ENCODE peak calls at places on chromosome 3, in ten cellular contexts. One of them, this sample, is unnamed.

GRCh38 chr3:9500108-9501050 is 53.2 kb downstream of the LHFPL4 start:
- DNase-seq in cardiac muscle cell: peak; percentile 90
- DNase-seq in transverse colon: peak; percentile 66
- DNase-seq in upper lobe of right lung: peak; percentile 84
- DNase-seq in stomach: peak; percentile 60
- DNase-seq in adrenal gland: peak; percentile 40
- DNase-seq in tibial nerve: no peak
- DNase-seq in kidney epithelial cell: peak; percentile 14
- DNase-seq in Caco-2: no peak
- DNase-seq in upper lobe of left lung: peak; percentile 92
- DNase-seq in this sample: peak; percentile 69

GRCh38 chr3:38636881-38637280 is 12.6 kb downstream of the SCN5A start:
- DNase-seq in transverse colon: no peak
- DNase-seq in upper lobe of right lung: no peak
- DNase-seq in upper lobe of left lung: no peak
- DNase-seq in Caco-2: no peak
- DNase-seq in cardiac muscle cell: no peak
- DNase-seq in kidney epithelial cell: no peak
- DNase-seq in adrenal gland: no peak
- DNase-seq in tibial nerve: no peak
- DNase-seq in stomach: no peak
- DNase-seq in this sample: no peak

GRCh38 chr3:72655758-72656157 is 192.5 kb downstream of the SHQ1 start:
- DNase-seq in tibial nerve: no peak
- DNase-seq in upper lobe of right lung: no peak
- DNase-seq in cardiac muscle cell: no peak
- DNase-seq in upper lobe of left lung: no peak
- DNase-seq in Caco-2: no peak
- DNase-seq in stomach: no peak
- DNase-seq in adrenal gland: no peak
- DNase-seq in kidney epithelial cell: no peak
- DNase-seq in transverse colon: no peak
- DNase-seq in this sample: no peak

GRCh38 chr3:172288625-172289024 is 159.6 kb downstream of the GHSR start:
- DNase-seq in upper lobe of right lung: no peak
- DNase-seq in upper lobe of left lung: no peak
- DNase-seq in Caco-2: no peak
- DNase-seq in cardiac muscle cell: no peak
- DNase-seq in transverse colon: no peak
- DNase-seq in kidney epithelial cell: no peak
- DNase-seq in adrenal gland: no peak
- DNase-seq in stomach: no peak
- DNase-seq in tibial nerve: no peak
- DNase-seq in this sample: no peak

GRCh38 chr3:9757427-9757826 is 7.7 kb downstream of the OGG1 start:
- DNase-seq in tibial nerve: no peak
- DNase-seq in adrenal gland: no peak
- DNase-seq in Caco-2: no peak
- DNase-seq in cardiac muscle cell: no peak
- DNase-seq in transverse colon: no peak
- DNase-seq in stomach: no peak
- DNase-seq in upper lobe of left lung: peak; percentile 55
- DNase-seq in kidney epithelial cell: no peak
- DNase-seq in upper lobe of right lung: no peak
- DNase-seq in this sample: no peak

GRCh38 chr3:73419993-73420392 is 204.7 kb downstream of the PDZRN3 start:
- DNase-seq in tibial nerve: no peak
- DNase-seq in upper lobe of right lung: no peak
- DNase-seq in adrenal gland: no peak
- DNase-seq in cardiac muscle cell: no peak
- DNase-seq in stomach: no peak
- DNase-seq in kidney epithelial cell: no peak
- DNase-seq in upper lobe of left lung: no peak
- DNase-seq in Caco-2: no peak
- DNase-seq in transverse colon: no peak
- DNase-seq in this sample: no peak

GRCh38 chr3:127997961-127998360 is 54.3 kb upstream of the SEC61A1 start:
- DNase-seq in upper lobe of right lung: no peak
- DNase-seq in Caco-2: no peak
- DNase-seq in stomach: peak; percentile 26
- DNase-seq in tibial nerve: no peak
- DNase-seq in kidney epithelial cell: no peak
- DNase-seq in adrenal gland: no peak
- DNase-seq in cardiac muscle cell: no peak
- DNase-seq in upper lobe of left lung: no peak
- DNase-seq in transverse colon: no peak
- DNase-seq in this sample: no peak

GRCh38 chr3:137709011-137709601 is 55.0 kb upstream of the SOX14 start:
- DNase-seq in transverse colon: no peak
- DNase-seq in adrenal gland: no peak
- DNase-seq in stomach: no peak
- DNase-seq in Caco-2: no peak
- DNase-seq in kidney epithelial cell: no peak
- DNase-seq in cardiac muscle cell: peak; percentile 23
- DNase-seq in upper lobe of left lung: no peak
- DNase-seq in upper lobe of right lung: no peak
- DNase-seq in tibial nerve: no peak
- DNase-seq in this sample: no peak

GRCh38 chr3:16697437-16698258 is 92.4 kb upstream of the DAZL start:
- DNase-seq in Caco-2: no peak
- DNase-seq in kidney epithelial cell: no peak
- DNase-seq in upper lobe of right lung: no peak
- DNase-seq in stomach: no peak
- DNase-seq in adrenal gland: no peak
- DNase-seq in tibial nerve: no peak
- DNase-seq in cardiac muscle cell: no peak
- DNase-seq in upper lobe of left lung: no peak
- DNase-seq in transverse colon: no peak
- DNase-seq in this sample: peak; percentile 87

GRCh38 chr3:101574388-101575156 is 592 bp downstream of the PCNP start:
- DNase-seq in transverse colon: peak; percentile 44
- DNase-seq in Caco-2: peak; percentile 50
- DNase-seq in kidney epithelial cell: no peak
- DNase-seq in tibial nerve: no peak
- DNase-seq in upper lobe of left lung: no peak
- DNase-seq in upper lobe of right lung: peak; percentile 76
- DNase-seq in cardiac muscle cell: peak; percentile 61
- DNase-seq in stomach: peak; percentile 50
- DNase-seq in adrenal gland: peak; percentile 81
- DNase-seq in this sample: peak; percentile 53

GRCh38 chr3:196159952-196160804 is 51.0 kb downstream of the ZDHHC19 start:
- DNase-seq in kidney epithelial cell: no peak
- DNase-seq in adrenal gland: peak; percentile 56
- DNase-seq in upper lobe of right lung: peak; percentile 81
- DNase-seq in cardiac muscle cell: no peak
- DNase-seq in upper lobe of left lung: no peak
- DNase-seq in transverse colon: peak; percentile 66
- DNase-seq in stomach: peak; percentile 74
- DNase-seq in Caco-2: no peak
- DNase-seq in tibial nerve: no peak
- DNase-seq in this sample: peak; percentile 59

GRCh38 chr3:106745344-106746168 is 631.7 kb upstream of the CCDC54 start:
- DNase-seq in stomach: no peak
- DNase-seq in Caco-2: no peak
- DNase-seq in tibial nerve: no peak
- DNase-seq in adrenal gland: no peak
- DNase-seq in transverse colon: no peak
- DNase-seq in upper lobe of left lung: no peak
- DNase-seq in upper lobe of right lung: no peak
- DNase-seq in cardiac muscle cell: no peak
- DNase-seq in kidney epithelial cell: no peak
- DNase-seq in this sample: peak; percentile 95

GRCh38 chr3:167346171-167346570 is 33.9 kb downstream of the ZBBX start:
- DNase-seq in upper lobe of right lung: no peak
- DNase-seq in tibial nerve: no peak
- DNase-seq in adrenal gland: no peak
- DNase-seq in Caco-2: no peak
- DNase-seq in kidney epithelial cell: no peak
- DNase-seq in cardiac muscle cell: no peak
- DNase-seq in transverse colon: no peak
- DNase-seq in upper lobe of left lung: no peak
- DNase-seq in stomach: no peak
- DNase-seq in this sample: no peak

DNA sequence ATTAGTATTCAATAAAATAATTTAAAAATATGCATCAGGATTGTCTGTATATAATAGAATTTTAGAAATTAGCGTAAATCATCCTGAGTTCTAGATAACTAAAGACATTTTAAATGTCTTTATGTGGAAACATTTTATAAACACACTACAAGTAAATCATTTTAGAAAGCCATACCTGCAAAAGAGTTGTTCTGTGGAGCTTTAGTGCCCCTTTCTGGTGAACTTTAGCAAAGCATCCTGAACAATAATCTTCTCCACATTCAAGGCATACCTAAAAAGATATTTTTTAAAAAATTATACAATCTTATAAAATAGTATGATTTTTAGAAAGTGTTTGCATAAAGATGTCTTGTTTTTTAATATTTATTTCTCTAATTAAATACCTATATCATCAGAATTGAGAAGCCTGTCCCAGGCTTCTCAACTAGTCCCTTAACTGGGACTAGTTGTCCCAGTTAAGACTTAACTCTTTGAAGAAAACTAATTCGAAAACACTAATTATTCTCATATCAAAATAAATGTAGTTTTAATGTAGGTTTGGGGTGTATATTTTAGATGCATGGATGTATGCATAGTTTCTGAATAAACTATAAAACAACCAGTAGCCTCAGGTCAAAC is 29.7 kb downstream of the ZBBX start:
- DNase-seq in tibial nerve: no peak
- DNase-seq in kidney epithelial cell: no peak
- DNase-seq in adrenal gland: no peak
- DNase-seq in upper lobe of right lung: no peak
- DNase-seq in cardiac muscle cell: peak; percentile 36
- DNase-seq in transverse colon: no peak
- DNase-seq in upper lobe of left lung: no peak
- DNase-seq in stomach: no peak
- DNase-seq in Caco-2: no peak
- DNase-seq in this sample: peak; percentile 32
- TF ChIP-seq CTCF in tibial nerve: no peak
- TF ChIP-seq CTCF in kidney epithelial cell: peak; percentile 61
- TF ChIP-seq CTCF in adrenal gland: peak; percentile 53
- TF ChIP-seq CTCF in upper lobe of right lung: peak; percentile 52
- TF ChIP-seq CTCF in cardiac muscle cell: peak; percentile 37
- TF ChIP-seq CTCF in transverse colon: peak; percentile 22
- TF ChIP-seq CTCF in upper lobe of left lung: peak; percentile 24
- TF ChIP-seq CTCF in stomach: no peak
- TF ChIP-seq CTCF in Caco-2: peak; percentile 52
- TF ChIP-seq CTCF in this sample: peak; percentile 40

GRCh38 chr3:183541235-183541655 is 14.3 kb downstream of the KLHL6 start:
- DNase-seq in upper lobe of right lung: no peak
- DNase-seq in tibial nerve: no peak
- DNase-seq in transverse colon: no peak
- DNase-seq in Caco-2: no peak
- DNase-seq in stomach: no peak
- DNase-seq in adrenal gland: no peak
- DNase-seq in upper lobe of left lung: no peak
- DNase-seq in kidney epithelial cell: no peak
- DNase-seq in cardiac muscle cell: no peak
- DNase-seq in this sample: no peak
- H3K4me3 ChIP-seq in upper lobe of right lung: no peak overlapping the region
- H3K4me3 ChIP-seq in tibial nerve: no peak overlapping the region
- H3K4me3 ChIP-seq in transverse colon: no peak overlapping the region
- H3K4me3 ChIP-seq in Caco-2: no peak overlapping the region
- H3K4me3 ChIP-seq in stomach: no peak overlapping the region
- H3K4me3 ChIP-seq in adrenal gland: no peak overlapping the region
- H3K4me3 ChIP-seq in upper lobe of left lung: no peak overlapping the region
- H3K4me3 ChIP-seq in kidney epithelial cell: no peak overlapping the region
- H3K4me3 ChIP-seq in cardiac muscle cell: no peak overlapping the region
- H3K4me3 ChIP-seq in this sample: no peak overlapping the region

GRCh38 chr3:112304611-112305010 is 10.6 kb upstream of the SLC9C1 start:
- DNase-seq in adrenal gland: no peak
- DNase-seq in kidney epithelial cell: no peak
- DNase-seq in tibial nerve: no peak
- DNase-seq in transverse colon: no peak
- DNase-seq in cardiac muscle cell: peak; percentile 3
- DNase-seq in stomach: no peak
- DNase-seq in upper lobe of right lung: no peak
- DNase-seq in upper lobe of left lung: no peak
- DNase-seq in Caco-2: no peak
- DNase-seq in this sample: peak; percentile 26
- TF ChIP-seq CTCF in adrenal gland: no peak
- TF ChIP-seq CTCF in kidney epithelial cell: peak; percentile 39
- TF ChIP-seq CTCF in tibial nerve: peak; percentile 12
- TF ChIP-seq CTCF in transverse colon: peak; percentile 14
- TF ChIP-seq CTCF in cardiac muscle cell: peak; percentile 46
- TF ChIP-seq CTCF in stomach: no peak
- TF ChIP-seq CTCF in upper lobe of right lung: peak; percentile 13
- TF ChIP-seq CTCF in upper lobe of left lung: peak; percentile 19
- TF ChIP-seq CTCF in Caco-2: no peak
- TF ChIP-seq CTCF in this sample: peak; percentile 35

GRCh38 chr3:71135373-71136088 is 448.0 kb downstream of the FOXP1 start:
- DNase-seq in transverse colon: no peak
- DNase-seq in Caco-2: no peak
- DNase-seq in tibial nerve: no peak
- DNase-seq in stomach: peak; percentile 72
- DNase-seq in upper lobe of right lung: no peak
- DNase-seq in upper lobe of left lung: no peak
- DNase-seq in adrenal gland: no peak
- DNase-seq in cardiac muscle cell: peak; percentile 54
- DNase-seq in kidney epithelial cell: no peak
- DNase-seq in this sample: no peak

GRCh38 chr3:71142440-71143161 is 440.9 kb downstream of the FOXP1 start:
- DNase-seq in transverse colon: no peak
- DNase-seq in cardiac muscle cell: no peak
- DNase-seq in stomach: no peak
- DNase-seq in tibial nerve: no peak
- DNase-seq in kidney epithelial cell: no peak
- DNase-seq in upper lobe of right lung: no peak
- DNase-seq in upper lobe of left lung: no peak
- DNase-seq in Caco-2: peak; percentile 67
- DNase-seq in adrenal gland: no peak
- DNase-seq in this sample: no peak

GRCh38 chr3:71139501-71139900 is 444.0 kb downstream of the FOXP1 start:
- DNase-seq in tibial nerve: no peak
- DNase-seq in upper lobe of left lung: no peak
- DNase-seq in transverse colon: no peak
- DNase-seq in upper lobe of right lung: no peak
- DNase-seq in stomach: no peak
- DNase-seq in Caco-2: no peak
- DNase-seq in cardiac muscle cell: no peak
- DNase-seq in kidney epithelial cell: no peak
- DNase-seq in adrenal gland: no peak
- DNase-seq in this sample: no peak

GRCh38 chr3:71140477-71140876 is 443.1 kb downstream of the FOXP1 start:
- DNase-seq in stomach: no peak
- DNase-seq in upper lobe of left lung: no peak
- DNase-seq in kidney epithelial cell: no peak
- DNase-seq in adrenal gland: no peak
- DNase-seq in Caco-2: no peak
- DNase-seq in cardiac muscle cell: no peak
- DNase-seq in transverse colon: no peak
- DNase-seq in tibial nerve: no peak
- DNase-seq in upper lobe of right lung: no peak
- DNase-seq in this sample: no peak

DNA sequence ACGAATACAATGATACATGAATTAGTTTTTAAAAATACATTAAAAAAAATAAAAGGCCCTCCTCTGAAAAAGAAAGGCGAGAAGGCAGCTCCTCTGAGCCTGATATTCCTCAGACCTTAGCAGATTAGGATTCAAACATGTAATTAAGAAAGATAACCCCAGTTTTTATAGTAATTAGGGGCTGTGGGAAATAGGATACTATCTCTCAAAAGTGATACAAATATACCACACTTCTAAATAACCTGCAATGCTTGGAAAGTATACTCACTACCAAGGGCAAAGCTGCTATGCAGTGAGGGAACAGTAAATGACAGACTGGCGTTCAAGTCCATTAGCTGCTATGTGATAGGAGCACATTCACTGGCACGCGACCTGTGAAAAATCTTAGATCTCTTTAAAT is 445.1 kb downstream of the FOXP1 start:
- DNase-seq in Caco-2: no peak
- DNase-seq in stomach: no peak
- DNase-seq in transverse colon: no peak
- DNase-seq in tibial nerve: no peak
- DNase-seq in adrenal gland: no peak
- DNase-seq in upper lobe of right lung: no peak
- DNase-seq in upper lobe of left lung: no peak
- DNase-seq in kidney epithelial cell: no peak
- DNase-seq in cardiac muscle cell: no peak
- DNase-seq in this sample: no peak
- H3K4me3 ChIP-seq in Caco-2: no peak overlapping the region
- H3K4me3 ChIP-seq in stomach: no peak overlapping the region
- H3K4me3 ChIP-seq in transverse colon: no peak overlapping the region
- H3K4me3 ChIP-seq in tibial nerve: no peak overlapping the region
- H3K4me3 ChIP-seq in adrenal gland: no peak overlapping the region
- H3K4me3 ChIP-seq in upper lobe of right lung: no peak overlapping the region
- H3K4me3 ChIP-seq in upper lobe of left lung: no peak overlapping the region
- H3K4me3 ChIP-seq in kidney epithelial cell: no peak overlapping the region
- H3K4me3 ChIP-seq in cardiac muscle cell: no peak overlapping the region
- H3K4me3 ChIP-seq in this sample: no peak overlapping the region

This sample was measured in fibroblast of pulmonary artery.